ENCODE peak calls at places on chromosome 16, in four cellular contexts. M is BJ, R is fibroblast of lung, G is PC-9. T is an unnamed sample.

GRCh38 chr16:1832831-1833454 is 5.9 kb downstream of the FAHD1 start:
- DNase-seq in M (no peak), R (no peak), G (no peak), T (no peak)

GRCh38 chr16:67279296-67280089 is at the start of gene PLEKHG4:
- DNase-seq in M (no peak), R (peak), G (peak), T (peak)

GRCh38 chr16:81431554-81432353 is 12.9 kb upstream of the CMIP start:
- DNase-seq in M (peak), R (peak), G (no peak), T (peak)

GRCh38 chr16:15521758-15522509 is 87.5 kb downstream of the BMERB1 start:
- DNase-seq in M (no peak), R (no peak), G (no peak), T (peak)

GRCh38 chr16:2081685-2082084 is 33.9 kb downstream of the TSC2 start:
- DNase-seq in M (no peak), R (no peak), G (no peak), T (peak)

GRCh38 chr16:83771306-83771942 is 36.4 kb upstream of the HSBP1 start:
- DNase-seq in M (no peak), R (no peak), G (no peak), T (no peak)

GRCh38 chr16:12188674-12189249 is 212.2 kb downstream of the SNX29 start:
- DNase-seq in M (no peak), R (peak), G (peak), T (no peak)

GRCh38 chr16:12538667-12539081 is 265.0 kb downstream of the CPPED1 start:
- DNase-seq in M (no peak), R (peak), G (no peak), T (no peak)

GRCh38 chr16:13866073-13866472 is 53.9 kb upstream of the ERCC4 start:
- DNase-seq in M (no peak), R (peak), G (peak), T (peak)

GRCh38 chr16:50598256-50598894 is 50.2 kb downstream of the NKD1 start:
- DNase-seq in M (no peak), R (no peak), G (no peak), T (no peak)

GRCh38 chr16:11696266-11697012 is 28.2 kb downstream of the SNN start:
- DNase-seq in M (no peak), R (no peak), G (no peak), T (no peak)

GRCh38 chr16:50529334-50529733 is 18.9 kb upstream of the NKD1 start:
- DNase-seq in M (no peak), R (no peak), G (no peak), T (no peak)

GRCh38 chr16:8403978-8404738 is 186.2 kb downstream of the TMEM114 start:
- DNase-seq in M (no peak), R (no peak), G (no peak), T (no peak)

GRCh38 chr16:82936941-82937551 is 310.3 kb downstream of the CDH13 start:
- DNase-seq in M (no peak), R (peak), G (no peak), T (peak)

GRCh38 chr16:47144559-47144877 is 773 bp upstream of the NETO2 start:
- DNase-seq in M (no peak), R (no peak), G (no peak), T (no peak)

GRCh38 chr16:4376820-4377572 is 5.3 kb downstream of the VASN start:
- DNase-seq in M (no peak), R (no peak), G (no peak), T (no peak)

GRCh38 chr16:57528499-57529323 is 7.7 kb downstream of the CCDC102A start:
- DNase-seq in M (no peak), R (no peak), G (no peak), T (no peak)

GRCh38 chr16:55832788-55833583 is at the start of gene CES1:
- DNase-seq in M (no peak), R (no peak), G (no peak), T (no peak)

GRCh38 chr16:35431829-35432663 is 1972.6 kb downstream of the TP53TG3F start:
- DNase-seq in M (no peak), R (no peak), G (no peak), T (no peak)

GRCh38 chr16:66905633-66906539 is 12.8 kb downstream of the CDH16 start:
- DNase-seq in M (no peak), R (no peak), G (no peak), T (no peak)

GRCh38 chr16:67720236-67720635 is 1.1 kb upstream of the GFOD2 start:
- DNase-seq in M (no peak), R (no peak), G (no peak), T (no peak)

GRCh38 chr16:74226361-74226979 is 70.1 kb upstream of the PSMD7 start:
- DNase-seq in M (no peak), R (peak), G (no peak), T (peak)

GRCh38 chr16:31265329-31266245 is 5.8 kb downstream of the ITGAM start:
- DNase-seq in M (no peak), R (peak), G (peak), T (no peak)

GRCh38 chr16:56984639-56985038 is 4.7 kb upstream of the NLRC5 start:
- DNase-seq in M (no peak), R (no peak), G (peak), T (no peak)

GRCh38 chr16:15906439-15906838 is 18.0 kb upstream of the CEP20 start:
- DNase-seq in M (no peak), R (no peak), G (no peak), T (no peak)

GRCh38 chr16:11039726-11040125 is 95.4 kb downstream of the CLEC16A start:
- DNase-seq in M (no peak), R (no peak), G (no peak), T (no peak)

GRCh38 chr16:89562939-89563338 is 2.5 kb downstream of the RPL13 start:
- DNase-seq in M (no peak), R (no peak), G (no peak), T (no peak)
- H3K4me3 ChIP-seq in M (no peak), R (peak), G (peak), T (no peak)

DNA sequence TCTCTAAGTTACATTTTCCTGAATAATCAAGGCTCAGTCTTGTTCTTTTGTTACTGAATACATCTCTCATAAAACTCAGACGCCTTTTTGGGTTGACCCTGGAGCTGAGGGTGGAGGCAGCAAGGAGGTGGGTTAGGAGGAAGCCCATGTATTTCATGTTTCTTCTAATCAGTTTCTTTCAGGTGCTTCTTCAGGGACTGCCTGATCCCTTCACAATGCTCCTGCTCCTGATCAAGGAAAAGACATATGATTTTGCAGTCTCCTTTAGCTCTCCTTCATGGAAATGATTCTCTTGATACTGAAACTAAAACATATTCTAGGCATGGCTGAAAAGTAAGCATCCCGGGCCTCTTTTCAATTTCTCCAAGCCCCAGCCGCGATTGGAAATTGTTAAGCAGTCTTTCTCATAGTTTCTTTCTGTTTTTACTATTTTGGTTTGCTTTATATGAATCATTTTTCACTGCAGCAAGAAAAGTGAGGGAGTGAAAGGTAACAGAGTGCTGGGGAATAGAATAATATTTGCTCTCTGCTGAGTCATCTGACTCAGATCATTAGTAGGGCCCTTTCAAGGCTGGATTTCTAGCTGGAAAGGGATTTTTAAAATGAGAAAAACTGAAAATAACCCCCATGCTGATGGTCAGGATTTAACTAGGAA is 730.7 kb downstream of the CDH11 start:
- DNase-seq in M (no peak), R (peak), G (no peak), T (peak)
- TF ChIP-seq CTCF in M (no peak), R (no peak), G (no peak), T (no peak)

DNA sequence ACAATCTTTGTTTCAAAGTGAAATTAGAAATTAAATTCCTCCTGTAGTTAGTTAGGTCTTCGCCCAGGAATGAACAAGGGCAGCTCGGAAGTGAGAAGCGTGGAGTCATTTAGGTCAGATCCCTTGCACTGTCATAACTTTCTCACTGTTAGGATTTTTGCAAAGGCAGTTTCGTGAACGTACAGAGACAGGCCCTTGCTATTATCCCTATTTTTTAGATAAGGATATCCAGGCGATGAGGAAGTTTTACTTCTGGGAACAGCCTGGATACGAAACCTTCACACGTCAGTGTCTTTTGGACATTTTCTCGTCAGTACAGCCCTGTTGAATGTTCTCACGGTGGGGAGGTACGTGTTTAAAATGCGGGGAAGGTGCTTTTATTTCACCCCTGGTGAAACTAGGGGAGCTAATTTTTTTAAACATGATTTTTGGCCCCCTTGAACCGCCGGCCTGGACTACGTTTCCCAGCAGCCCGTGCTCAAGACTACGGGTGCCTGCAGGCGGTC is 288 bp upstream of the RBL2 start:
- DNase-seq in M (no peak), R (no peak), G (no peak), T (peak)
- H3K4me3 ChIP-seq in M (peak), R (peak), G (peak), T (peak)

DNA sequence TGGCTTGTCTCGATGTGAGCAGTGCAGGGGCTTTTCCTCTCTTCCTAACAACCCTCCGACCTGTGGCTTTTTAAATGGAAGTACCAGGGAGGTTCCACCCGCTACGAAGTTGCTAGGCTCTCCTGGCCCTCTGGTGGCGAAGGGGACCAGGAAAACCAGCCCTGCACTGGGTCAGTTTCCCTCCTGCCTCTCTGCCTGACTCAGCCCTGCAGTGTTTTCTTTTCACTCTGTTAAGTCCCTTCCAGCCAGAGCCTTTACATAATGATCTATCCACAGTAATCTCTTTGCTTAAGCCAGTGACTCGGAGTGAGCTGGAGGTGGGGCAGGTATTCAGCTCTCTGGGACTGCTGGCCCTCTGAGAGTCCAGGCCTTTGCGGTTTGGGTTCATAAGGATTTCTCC is 331.3 kb upstream of the EEF2KMT start:
- DNase-seq in M (no peak), R (peak), G (no peak), T (no peak)
- TF ChIP-seq CTCF in M (no peak), R (no peak), G (no peak), T (no peak)

GRCh38 chr16:85334718-85335583 is 222.7 kb upstream of the CIBAR2 start:
- DNase-seq in M (no peak), R (peak), G (peak), T (no peak)
- H3K4me3 ChIP-seq in M (no peak), R (no peak), G (peak), T (no peak)

GRCh38 chr16:27747946-27748345 is 198.0 kb downstream of the KATNIP start:
- DNase-seq in M (no peak), R (no peak), G (no peak), T (no peak)

GRCh38 chr16:27749547-27749875 is 199.6 kb downstream of the KATNIP start:
- DNase-seq in M (no peak), R (no peak), G (no peak), T (no peak)

GRCh38 chr16:27749946-27750345 is 200.0 kb downstream of the KATNIP start:
- DNase-seq in M (no peak), R (no peak), G (no peak), T (no peak)

GRCh38 chr16:27751676-27752075 is 201.7 kb downstream of the KATNIP start:
- DNase-seq in M (no peak), R (no peak), G (no peak), T (no peak)

GRCh38 chr16:27748868-27749546 is 199.1 kb downstream of the KATNIP start:
- DNase-seq in M (peak), R (peak), G (peak), T (peak)
- TF ChIP-seq CTCF in M (peak), R (no peak), G (no peak), T (peak)

GRCh38 chr16:53506254-53506653 is 3.2 kb upstream of the AKTIP start:
- DNase-seq in M (no peak), R (no peak), G (no peak), T (no peak)
- H3K4me3 ChIP-seq in M (no peak), R (no peak), G (no peak), T (no peak)

DNA sequence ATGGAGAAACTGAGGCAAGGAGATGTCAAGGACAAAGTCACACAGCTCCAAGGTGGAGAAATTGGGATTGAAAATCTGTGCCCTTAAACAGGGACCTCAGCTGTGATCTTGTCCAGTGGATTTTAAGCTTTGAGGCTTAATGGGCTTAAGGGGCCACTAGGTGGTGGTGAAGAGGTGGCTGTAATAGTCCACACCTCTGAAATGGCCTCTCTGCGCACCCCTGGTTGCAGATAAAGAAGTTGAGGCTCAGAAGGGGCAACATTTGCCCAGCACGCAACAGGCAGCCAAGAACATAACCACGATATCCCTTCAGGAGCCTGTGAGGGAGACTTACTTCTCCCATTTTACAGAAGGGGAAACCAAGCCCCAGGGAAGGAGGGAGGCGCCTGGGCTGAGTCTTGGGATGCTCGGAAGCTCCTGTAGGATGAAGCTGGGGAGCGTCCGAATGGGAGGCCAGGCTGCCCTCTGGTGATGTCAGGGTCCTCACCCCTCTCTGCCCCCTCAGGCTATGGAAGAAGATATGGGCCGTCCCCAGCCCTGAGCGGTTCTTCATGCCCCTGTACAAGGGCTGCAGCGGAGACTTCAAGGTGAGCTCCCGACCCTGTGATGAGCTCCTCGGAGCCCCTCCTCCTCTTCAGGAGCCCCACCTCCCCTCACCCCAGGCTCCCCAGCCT is 43.7 kb downstream of the IL21R start:
- DNase-seq in M (no peak), R (no peak), G (no peak), T (no peak)
- TF ChIP-seq CTCF in M (no peak), R (no peak), G (peak), T (peak)

DNA sequence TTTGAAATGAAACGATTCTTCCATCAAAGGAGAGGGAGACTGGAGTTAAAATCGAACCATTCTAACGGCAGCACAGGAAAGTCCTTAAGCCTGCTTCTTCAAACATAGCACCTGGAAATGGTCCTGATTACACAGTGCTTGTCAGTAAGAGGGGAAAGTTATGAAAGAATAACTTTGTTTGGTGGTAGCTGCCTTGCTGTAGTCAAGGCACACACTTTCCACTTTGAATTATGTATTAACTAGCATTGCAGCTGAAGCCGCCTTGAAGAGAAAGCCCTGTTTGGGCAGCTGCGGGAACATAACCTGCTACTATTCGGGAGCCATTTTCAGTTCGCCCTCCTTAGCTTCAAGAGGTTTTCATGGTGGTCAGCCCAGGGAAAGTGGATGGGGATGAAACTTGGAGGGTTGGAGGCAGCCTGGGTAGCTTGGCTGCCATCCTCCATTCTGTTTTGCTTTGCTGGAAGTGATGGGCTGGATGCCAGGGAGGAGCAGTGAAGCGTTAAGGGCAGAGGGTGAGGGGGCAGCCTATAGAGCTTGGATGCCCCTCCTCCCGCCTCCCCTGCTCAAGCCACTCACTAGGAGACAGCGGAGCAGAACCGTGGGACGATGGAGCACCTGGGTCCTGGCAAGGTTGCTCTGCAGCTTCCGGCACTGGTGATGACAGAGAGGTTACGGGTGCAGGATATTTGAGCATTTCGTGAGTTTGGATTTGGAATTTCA is 5.2 kb upstream of the HAS3 start:
- DNase-seq in M (no peak), R (no peak), G (no peak), T (no peak)
- H3K4me3 ChIP-seq in M (no peak), R (no peak), G (no peak), T (no peak)